ENCODE peak calls at places on chromosome 6, in eight cellular contexts. P is stimulated activated naive B cell treated with anti-CD40 and anti-IgM and Interleukin-4, amounts not matched to agents 10 μg/mL and 1 μg/mL and 100 μg/mL, for 72 hours; Q is EL; L is heart right ventricle; M is lung microvascular endothelial cell; Y is memory B cell; T is GM19239; U is ovary. I is an unnamed sample.

GRCh38 chr6:87407531-87407895 is 259 bp upstream of the CFAP206 start:
- DNase-seq in Q (peak; percentile 57), L (peak; percentile 40), U (no peak), Y (no peak), P (no peak), M (peak; percentile 55), T (no peak), I (no peak)

GRCh38 chr6:21164768-21165326 is 428.7 kb upstream of the SOX4 start:
- DNase-seq in T (peak; percentile 27), M (no peak), Q (peak; percentile 44), U (no peak), P (peak; percentile 2), L (no peak), Y (no peak), I (no peak)

GRCh38 chr6:85580878-85581267 is 12.8 kb downstream of the SNX14 start:
- DNase-seq in U (no peak), Q (peak; percentile 74), Y (no peak), T (no peak), M (peak; percentile 24), P (no peak), L (peak; percentile 45), I (no peak)

GRCh38 chr6:27383481-27383880 is 5.1 kb upstream of the ZNF391 start:
- DNase-seq in U (no peak), Y (no peak), Q (no peak), T (no peak), L (no peak), P (no peak), M (no peak), I (no peak)

GRCh38 chr6:8017276-8017701 is 46.9 kb downstream of the BLOC1S5 start:
- DNase-seq in Y (peak; percentile 23), T (no peak), M (no peak), L (no peak), P (no peak), U (no peak), Q (no peak), I (no peak)

GRCh38 chr6:109526905-109527628 is 44.0 kb upstream of the ZBTB24 start:
- DNase-seq in U (no peak), P (peak; percentile 39), M (peak; percentile 78), Q (peak; percentile 70), L (peak; percentile 37), Y (peak; percentile 58), T (peak; percentile 19), I (no peak)

GRCh38 chr6:116465246-116465645 is 4.1 kb downstream of the CALHM6 start:
- DNase-seq in P (peak; percentile 35), L (no peak), U (no peak), Q (no peak), Y (peak; percentile 35), M (peak; percentile 66), T (no peak), I (no peak)

GRCh38 chr6:13614126-13614925 is 809 bp upstream of the NOL7 start:
- DNase-seq in L (peak; percentile 34), U (no peak), M (peak; percentile 66), P (no peak), T (no peak), Q (peak; percentile 59), Y (no peak), I (no peak)

GRCh38 chr6:89297695-89298351 is 17.3 kb downstream of the GABRR2 start:
- DNase-seq in U (no peak), T (peak; percentile 69), P (peak; percentile 56), Q (peak; percentile 96), M (peak; percentile 67), L (peak; percentile 82), Y (no peak), I (peak; percentile 50)

GRCh38 chr6:27575594-27576361 is 102.9 kb upstream of the ZNF184 start:
- DNase-seq in T (no peak), P (no peak), U (no peak), L (no peak), Q (peak; percentile 53), Y (no peak), M (no peak), I (no peak)

GRCh38 chr6:78995346-78995745 is 82.7 kb downstream of the PHIP start:
- DNase-seq in L (no peak), P (no peak), Q (no peak), T (no peak), U (no peak), M (no peak), Y (no peak), I (no peak)

GRCh38 chr6:1831030-1831429 is 221.3 kb downstream of the FOXC1 start:
- DNase-seq in L (no peak), Y (no peak), Q (no peak), U (no peak), M (no peak), T (no peak), P (no peak), I (no peak)

GRCh38 chr6:119215309-119215708 is 134.3 kb downstream of the MAN1A1 start:
- DNase-seq in Y (no peak), T (no peak), Q (no peak), L (no peak), U (no peak), M (no peak), P (no peak), I (no peak)

GRCh38 chr6:113526995-113527394 is 330.1 kb upstream of the MARCKS start:
- DNase-seq in P (no peak), Y (no peak), M (no peak), Q (no peak), L (peak; percentile 9), U (no peak), T (no peak), I (no peak)

GRCh38 chr6:97322811-97323210 is 39.8 kb upstream of the MMS22L start:
- DNase-seq in U (no peak), M (no peak), Q (peak; percentile 81), T (no peak), Y (no peak), P (no peak), L (no peak), I (no peak)

GRCh38 chr6:129946439-129947140 is 71.8 kb upstream of the L3MBTL3 start:
- DNase-seq in Q (no peak), P (no peak), T (no peak), U (no peak), M (no peak), L (no peak), Y (no peak), I (no peak)

GRCh38 chr6:127857051-127857637 is 43.7 kb downstream of the THEMIS start:
- DNase-seq in Q (no peak), Y (no peak), U (no peak), T (no peak), L (no peak), M (no peak), P (no peak), I (no peak)

GRCh38 chr6:12363651-12364381 is 73.7 kb downstream of the EDN1 start:
- DNase-seq in M (no peak), L (no peak), Y (no peak), P (peak; percentile 52), T (no peak), U (no peak), Q (no peak), I (no peak)

GRCh38 chr6:166197361-166197760 is 29.7 kb upstream of the TBXT start:
- DNase-seq in M (no peak), L (no peak), U (no peak), T (no peak), Q (no peak), Y (no peak), P (no peak), I (no peak)

GRCh38 chr6:44674226-44675155 is 287.0 kb downstream of the CDC5L start:
- DNase-seq in L (no peak), Q (no peak), T (no peak), Y (no peak), M (no peak), P (no peak), U (no peak), I (no peak)

GRCh38 chr6:33375143-33375649 is 16.4 kb upstream of the KIFC1 start:
- DNase-seq in M (peak; percentile 64), Y (no peak), Q (peak; percentile 84), P (no peak), T (no peak), L (peak; percentile 78), U (peak; percentile 79), I (no peak)

GRCh38 chr6:81806793-81807565 is 54.5 kb upstream of the TENT5A start:
- DNase-seq in U (no peak), P (no peak), Y (no peak), L (no peak), M (no peak), Q (no peak), T (no peak), I (no peak)

GRCh38 chr6:162615016-162615717 is 112.4 kb downstream of the PRKN start:
- DNase-seq in L (no peak), M (no peak), T (no peak), P (no peak), U (no peak), Y (no peak), Q (no peak), I (no peak)

GRCh38 chr6:113148576-113148975 is 708.6 kb upstream of the MARCKS start:
- DNase-seq in Y (no peak), T (no peak), L (no peak), M (no peak), U (no peak), Q (peak; percentile 9), P (no peak), I (no peak)

GRCh38 chr6:117971637-117972036 is 64.6 kb downstream of the SLC35F1 start:
- DNase-seq in Q (no peak), U (no peak), P (no peak), L (no peak), M (no peak), Y (no peak), T (no peak), I (no peak)

GRCh38 chr6:132414761-132415160 is 13.5 kb upstream of the MOXD1 start:
- DNase-seq in T (no peak), U (no peak), Q (peak; percentile 86), P (no peak), M (no peak), L (no peak), Y (no peak), I (no peak)

GRCh38 chr6:152236370-152237097 is 400.6 kb downstream of the SYNE1 start:
- DNase-seq in P (no peak), U (no peak), T (no peak), Y (no peak), M (no peak), Q (no peak), L (no peak), I (no peak)

GRCh38 chr6:151317206-151317994 is 74.0 kb downstream of the ZBTB2 start:
- DNase-seq in P (no peak), M (no peak), T (no peak), U (no peak), Y (no peak), L (no peak), Q (peak; percentile 67), I (no peak)

GRCh38 chr6:117483004-117483644 is 650 bp downstream of the DCBLD1 start:
- DNase-seq in U (peak; percentile 58), Y (no peak), P (no peak), L (peak; percentile 50), Q (peak; percentile 65), M (peak; percentile 70), T (peak; percentile 8), I (no peak)

GRCh38 chr6:128492386-128492785 is 28.0 kb downstream of the PTPRK start:
- DNase-seq in Q (no peak), L (no peak), U (no peak), P (no peak), T (no peak), M (peak; percentile 69), Y (no peak), I (no peak)

GRCh38 chr6:116314878-116315277 is 35.1 kb upstream of the TSPYL1 start:
- DNase-seq in U (no peak), T (no peak), Q (no peak), Y (no peak), M (no peak), L (no peak), P (no peak), I (no peak)

I was measured in GM12891.